ENCODE peak calls at places on chromosomes 3 and 15, in four cellular contexts. One of them, this sample, is unnamed.

GRCh38 chr3:152234657-152235375 is 33.9 kb upstream of the MBNL1 start:
- DNase-seq in H1: no peak
- DNase-seq in HepG2: no peak
- DNase-seq in GM12878: no peak
- DNase-seq in this sample: no peak

GRCh38 chr3:38458796-38459498 is 5.3 kb downstream of the ACVR2B start:
- DNase-seq in H1: no peak
- DNase-seq in HepG2: no peak
- DNase-seq in GM12878: no peak
- DNase-seq in this sample: peak

GRCh38 chr3:49244589-49245205 is 32.3 kb downstream of the C3orf62 start:
- DNase-seq in H1: no peak
- DNase-seq in HepG2: no peak
- DNase-seq in GM12878: no peak
- DNase-seq in this sample: no peak

GRCh38 chr15:34583399-34584320 is at the start of gene GOLGA8B:
- DNase-seq in H1: no peak
- DNase-seq in HepG2: peak
- DNase-seq in GM12878: no peak
- DNase-seq in this sample: peak

GRCh38 chr3:39378092-39378491 is 5.1 kb upstream of the SLC25A38 start:
- DNase-seq in H1: no peak
- DNase-seq in HepG2: peak
- DNase-seq in GM12878: no peak
- DNase-seq in this sample: peak

GRCh38 chr3:169662215-169663070 is 1.1 kb downstream of the MECOM start:
- DNase-seq in H1: no peak
- DNase-seq in HepG2: peak
- DNase-seq in GM12878: no peak
- DNase-seq in this sample: peak

GRCh38 chr3:9727041-9727595 is 4.4 kb upstream of the BRPF1 start:
- DNase-seq in H1: peak
- DNase-seq in HepG2: peak
- DNase-seq in GM12878: no peak
- DNase-seq in this sample: peak

GRCh38 chr3:143643905-143644304 is 204.4 kb downstream of the SLC9A9 start:
- DNase-seq in H1: no peak
- DNase-seq in HepG2: no peak
- DNase-seq in GM12878: no peak
- DNase-seq in this sample: no peak

GRCh38 chr3:142645236-142645793 is 49.1 kb downstream of the PLS1 start:
- DNase-seq in H1: no peak
- DNase-seq in HepG2: peak
- DNase-seq in GM12878: no peak
- DNase-seq in this sample: no peak

GRCh38 chr15:35867371-35867770 is 321.4 kb upstream of the DPH6 start:
- DNase-seq in H1: no peak
- DNase-seq in HepG2: no peak
- DNase-seq in GM12878: no peak
- DNase-seq in this sample: no peak

GRCh38 chr3:45272411-45272810 is 46.3 kb upstream of the TMEM158 start:
- DNase-seq in H1: no peak
- DNase-seq in HepG2: no peak
- DNase-seq in GM12878: no peak
- DNase-seq in this sample: no peak

GRCh38 chr3:17025594-17026139 is 140.9 kb downstream of the PLCL2 start:
- DNase-seq in H1: no peak
- DNase-seq in HepG2: no peak
- DNase-seq in GM12878: no peak
- DNase-seq in this sample: no peak

GRCh38 chr15:82314769-82315518 is 34.3 kb downstream of the GOLGA6L10 start:
- DNase-seq in H1: no peak
- DNase-seq in HepG2: no peak
- DNase-seq in GM12878: no peak
- DNase-seq in this sample: no peak

GRCh38 chr3:139122221-139122581 is 77.5 kb upstream of the PRR23C start:
- DNase-seq in H1: no peak
- DNase-seq in HepG2: no peak
- DNase-seq in GM12878: no peak
- DNase-seq in this sample: no peak

GRCh38 chr3:184031187-184031792 is at the start of gene HTR3D:
- DNase-seq in H1: no peak
- DNase-seq in HepG2: no peak
- DNase-seq in GM12878: no peak
- DNase-seq in this sample: no peak

GRCh38 chr3:31041161-31041978 is 146.9 kb upstream of the GADL1 start:
- DNase-seq in H1: peak
- DNase-seq in HepG2: peak
- DNase-seq in GM12878: no peak
- DNase-seq in this sample: no peak

GRCh38 chr15:70356062-70356860 is 258.5 kb upstream of the TLE3 start:
- DNase-seq in H1: no peak
- DNase-seq in HepG2: no peak
- DNase-seq in GM12878: no peak
- DNase-seq in this sample: no peak

DNA sequence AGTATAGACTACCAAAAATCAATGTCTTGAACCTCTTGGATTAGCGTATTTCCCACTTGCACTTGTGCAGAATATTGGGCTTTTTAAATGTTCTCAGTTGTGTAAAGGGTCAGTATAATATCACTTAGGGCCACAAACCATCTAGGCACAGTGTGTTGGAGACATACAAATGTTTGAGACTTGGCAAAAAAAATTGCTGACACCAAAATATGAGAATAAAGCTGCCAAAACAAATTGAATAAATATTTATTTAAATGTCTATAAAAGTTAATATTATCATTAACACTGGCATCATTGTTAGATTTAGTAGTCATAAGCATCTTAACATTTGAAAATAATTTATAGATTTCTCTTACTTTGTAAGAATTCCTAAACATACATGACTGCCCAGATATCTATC is 30.9 kb upstream of the MLF1 start:
- DNase-seq in H1: no peak
- DNase-seq in HepG2: no peak
- DNase-seq in GM12878: no peak
- DNase-seq in this sample: no peak
- H3K27ac ChIP-seq in H1: no peak
- H3K27ac ChIP-seq in HepG2: no peak
- H3K27ac ChIP-seq in GM12878: no peak
- H3K27ac ChIP-seq in this sample: no peak

DNA sequence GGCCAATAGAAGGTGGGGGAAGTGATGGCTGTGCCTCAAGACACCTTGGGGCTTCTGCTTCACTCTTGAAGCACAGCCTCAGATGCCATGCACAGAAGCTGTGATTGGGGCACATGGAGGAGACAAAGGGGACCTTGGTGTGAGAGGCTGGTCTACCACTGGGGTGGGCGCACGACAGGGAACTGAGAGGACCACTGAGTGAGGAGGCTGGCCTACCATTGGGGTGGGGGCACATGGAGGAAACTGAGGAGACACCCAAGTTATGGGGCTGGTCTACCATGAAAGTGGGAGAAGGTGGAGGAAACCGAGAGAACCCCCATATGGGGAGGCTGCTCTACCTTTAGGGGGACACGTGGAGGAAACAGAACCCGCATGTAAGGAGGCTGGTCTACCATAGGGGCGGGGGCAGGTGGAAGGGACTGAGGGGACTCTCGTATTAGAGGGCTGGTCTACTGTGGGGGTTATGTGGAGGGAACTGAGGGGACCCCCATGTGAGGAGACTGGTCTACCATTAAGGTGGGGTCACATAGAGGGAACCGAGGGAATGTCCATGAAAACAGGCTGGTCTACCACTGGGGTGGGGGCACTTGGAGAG is 153.4 kb downstream of the FBLN2 start:
- DNase-seq in H1: no peak
- DNase-seq in HepG2: no peak
- DNase-seq in GM12878: no peak
- DNase-seq in this sample: no peak
- TF ChIP-seq TCF12 in H1: no peak
- TF ChIP-seq TCF12 in HepG2: no peak
- TF ChIP-seq TCF12 in GM12878: no peak
- TF ChIP-seq TCF12 in this sample: no peak

GRCh38 chr3:105830836-105831235 is 38.0 kb downstream of the CBLB start:
- DNase-seq in H1: no peak
- DNase-seq in HepG2: no peak
- DNase-seq in GM12878: no peak
- DNase-seq in this sample: no peak
- H3K27ac ChIP-seq in H1: no peak
- H3K27ac ChIP-seq in HepG2: no peak
- H3K27ac ChIP-seq in GM12878: peak
- H3K27ac ChIP-seq in this sample: no peak

GRCh38 chr15:43071451-43071850 is 34.4 kb downstream of the UBR1 start:
- DNase-seq in H1: no peak
- DNase-seq in HepG2: no peak
- DNase-seq in GM12878: no peak
- DNase-seq in this sample: no peak

GRCh38 chr15:43070893-43071292 is 34.9 kb downstream of the UBR1 start:
- DNase-seq in H1: no peak
- DNase-seq in HepG2: no peak
- DNase-seq in GM12878: no peak
- DNase-seq in this sample: no peak

GRCh38 chr15:43070249-43070648 is 35.6 kb downstream of the UBR1 start:
- DNase-seq in H1: no peak
- DNase-seq in HepG2: no peak
- DNase-seq in GM12878: no peak
- DNase-seq in this sample: no peak

GRCh38 chr15:43067717-43068461 is 37.9 kb downstream of the UBR1 start:
- DNase-seq in H1: no peak
- DNase-seq in HepG2: peak
- DNase-seq in GM12878: no peak
- DNase-seq in this sample: no peak
- TF ChIP-seq TCF12 in H1: no peak
- TF ChIP-seq TCF12 in HepG2: no peak
- TF ChIP-seq TCF12 in GM12878: no peak
- TF ChIP-seq TCF12 in this sample: peak

GRCh38 chr15:66573719-66574641 is 8.2 kb upstream of the LCTL start:
- DNase-seq in H1: no peak
- DNase-seq in HepG2: no peak
- DNase-seq in GM12878: no peak
- DNase-seq in this sample: no peak
- H3K27ac ChIP-seq in H1: no peak
- H3K27ac ChIP-seq in HepG2: no peak
- H3K27ac ChIP-seq in GM12878: no peak
- H3K27ac ChIP-seq in this sample: no peak

GRCh38 chr15:41284425-41285177 is 47.8 kb downstream of the OIP5 start:
- DNase-seq in H1: no peak
- DNase-seq in HepG2: peak
- DNase-seq in GM12878: no peak
- DNase-seq in this sample: peak
- TF ChIP-seq TCF12 in H1: no peak
- TF ChIP-seq TCF12 in HepG2: no peak
- TF ChIP-seq TCF12 in GM12878: no peak
- TF ChIP-seq TCF12 in this sample: no peak

This sample was measured in SK-N-SH.